ENCODE peak calls at places on chromosomes 5 and 9, in nine cellular contexts. One of them, this sample, is unnamed.

GRCh38 chr5:95530441-95530840 is 24.3 kb downstream of the SKIC3 start:
- DNase-seq in GM12891: no peak
- DNase-seq in heart left ventricle: no peak
- DNase-seq in transverse colon: no peak
- DNase-seq in A549: no peak
- DNase-seq in IMR-90: peak; percentile 95
- DNase-seq in body of pancreas: no peak
- DNase-seq in adrenal gland: peak; percentile 53
- DNase-seq in prostate gland: no peak
- DNase-seq in this sample: no peak

GRCh38 chr5:155954739-155955445 is 372.1 kb upstream of the SGCD start:
- DNase-seq in GM12891: no peak
- DNase-seq in heart left ventricle: no peak
- DNase-seq in transverse colon: no peak
- DNase-seq in A549: no peak
- DNase-seq in IMR-90: peak; percentile 77
- DNase-seq in body of pancreas: no peak
- DNase-seq in adrenal gland: no peak
- DNase-seq in prostate gland: no peak
- DNase-seq in this sample: no peak

GRCh38 chr9:125106285-125106893 is 36.9 kb downstream of the SCAI start:
- DNase-seq in GM12891: no peak
- DNase-seq in heart left ventricle: no peak
- DNase-seq in transverse colon: no peak
- DNase-seq in A549: no peak
- DNase-seq in IMR-90: peak; percentile 79
- DNase-seq in body of pancreas: no peak
- DNase-seq in adrenal gland: no peak
- DNase-seq in prostate gland: no peak
- DNase-seq in this sample: no peak

GRCh38 chr9:79719989-79720388 is 148.2 kb downstream of the TLE4 start:
- DNase-seq in GM12891: no peak
- DNase-seq in heart left ventricle: no peak
- DNase-seq in transverse colon: no peak
- DNase-seq in A549: no peak
- DNase-seq in IMR-90: no peak
- DNase-seq in body of pancreas: no peak
- DNase-seq in adrenal gland: no peak
- DNase-seq in prostate gland: no peak
- DNase-seq in this sample: no peak

GRCh38 chr9:82600536-82601271 is 462.2 kb downstream of the RASEF start:
- DNase-seq in GM12891: no peak
- DNase-seq in heart left ventricle: no peak
- DNase-seq in transverse colon: no peak
- DNase-seq in A549: no peak
- DNase-seq in IMR-90: no peak
- DNase-seq in body of pancreas: no peak
- DNase-seq in adrenal gland: no peak
- DNase-seq in prostate gland: no peak
- DNase-seq in this sample: no peak

GRCh38 chr5:111781200-111781599 is 24.2 kb upstream of the NREP start:
- DNase-seq in GM12891: no peak
- DNase-seq in heart left ventricle: peak; percentile 69
- DNase-seq in transverse colon: peak; percentile 13
- DNase-seq in A549: no peak
- DNase-seq in IMR-90: peak; percentile 67
- DNase-seq in body of pancreas: peak; percentile 27
- DNase-seq in adrenal gland: peak; percentile 40
- DNase-seq in prostate gland: no peak
- DNase-seq in this sample: no peak

GRCh38 chr9:138115506-138115905 is 237.9 kb downstream of the CACNA1B start:
- DNase-seq in GM12891: no peak
- DNase-seq in heart left ventricle: no peak
- DNase-seq in transverse colon: no peak
- DNase-seq in A549: no peak
- DNase-seq in IMR-90: no peak
- DNase-seq in body of pancreas: no peak
- DNase-seq in adrenal gland: no peak
- DNase-seq in prostate gland: no peak
- DNase-seq in this sample: no peak

GRCh38 chr5:25544652-25545249 is 900.0 kb upstream of the CDH10 start:
- DNase-seq in GM12891: no peak
- DNase-seq in heart left ventricle: no peak
- DNase-seq in transverse colon: no peak
- DNase-seq in A549: peak; percentile 4
- DNase-seq in IMR-90: no peak
- DNase-seq in body of pancreas: peak; percentile 26
- DNase-seq in adrenal gland: peak; percentile 29
- DNase-seq in prostate gland: no peak
- DNase-seq in this sample: peak; percentile 1

GRCh38 chr9:110444911-110445310 is 107.2 kb upstream of the TXNDC8 start:
- DNase-seq in GM12891: no peak
- DNase-seq in heart left ventricle: no peak
- DNase-seq in transverse colon: no peak
- DNase-seq in A549: no peak
- DNase-seq in IMR-90: peak; percentile 86
- DNase-seq in body of pancreas: no peak
- DNase-seq in adrenal gland: no peak
- DNase-seq in prostate gland: no peak
- DNase-seq in this sample: no peak

GRCh38 chr5:108561416-108562204 is 179.7 kb upstream of the FBXL17 start:
- DNase-seq in GM12891: no peak
- DNase-seq in heart left ventricle: no peak
- DNase-seq in transverse colon: no peak
- DNase-seq in A549: no peak
- DNase-seq in IMR-90: peak; percentile 30
- DNase-seq in body of pancreas: no peak
- DNase-seq in adrenal gland: no peak
- DNase-seq in prostate gland: no peak
- DNase-seq in this sample: no peak

GRCh38 chr9:73118297-73118696 is 33.4 kb upstream of the ANXA1 start:
- DNase-seq in GM12891: no peak
- DNase-seq in heart left ventricle: no peak
- DNase-seq in transverse colon: no peak
- DNase-seq in A549: no peak
- DNase-seq in IMR-90: no peak
- DNase-seq in body of pancreas: no peak
- DNase-seq in adrenal gland: no peak
- DNase-seq in prostate gland: no peak
- DNase-seq in this sample: no peak

GRCh38 chr9:127506814-127507750 is 55.8 kb downstream of the LRSAM1 start:
- DNase-seq in GM12891: no peak
- DNase-seq in heart left ventricle: no peak
- DNase-seq in transverse colon: no peak
- DNase-seq in A549: no peak
- DNase-seq in IMR-90: peak; percentile 74
- DNase-seq in body of pancreas: no peak
- DNase-seq in adrenal gland: peak; percentile 79
- DNase-seq in prostate gland: no peak
- DNase-seq in this sample: peak; percentile 18

GRCh38 chr5:77409870-77410621 is 82.1 kb downstream of the WDR41 start:
- DNase-seq in GM12891: no peak
- DNase-seq in heart left ventricle: no peak
- DNase-seq in transverse colon: no peak
- DNase-seq in A549: no peak
- DNase-seq in IMR-90: no peak
- DNase-seq in body of pancreas: no peak
- DNase-seq in adrenal gland: no peak
- DNase-seq in prostate gland: no peak
- DNase-seq in this sample: no peak

GRCh38 chr9:8437878-8438277 is 638.3 kb upstream of the DMAC1 start:
- DNase-seq in GM12891: no peak
- DNase-seq in heart left ventricle: no peak
- DNase-seq in transverse colon: no peak
- DNase-seq in A549: no peak
- DNase-seq in IMR-90: no peak
- DNase-seq in body of pancreas: no peak
- DNase-seq in adrenal gland: no peak
- DNase-seq in prostate gland: no peak
- DNase-seq in this sample: no peak

GRCh38 chr9:28135571-28135970 is 562.3 kb upstream of the C9orf72 start:
- DNase-seq in GM12891: no peak
- DNase-seq in heart left ventricle: no peak
- DNase-seq in transverse colon: no peak
- DNase-seq in A549: no peak
- DNase-seq in IMR-90: no peak
- DNase-seq in body of pancreas: no peak
- DNase-seq in adrenal gland: no peak
- DNase-seq in prostate gland: no peak
- DNase-seq in this sample: no peak

GRCh38 chr5:141515946-141516647 is 27.2 kb downstream of the PCDHGC5 start:
- DNase-seq in GM12891: no peak
- DNase-seq in heart left ventricle: no peak
- DNase-seq in transverse colon: no peak
- DNase-seq in A549: no peak
- DNase-seq in IMR-90: no peak
- DNase-seq in body of pancreas: no peak
- DNase-seq in adrenal gland: no peak
- DNase-seq in prostate gland: no peak
- DNase-seq in this sample: no peak

GRCh38 chr5:65482727-65483473 is 1.2 kb upstream of the ADAMTS6 start:
- DNase-seq in GM12891: no peak
- DNase-seq in heart left ventricle: no peak
- DNase-seq in transverse colon: no peak
- DNase-seq in A549: no peak
- DNase-seq in IMR-90: peak; percentile 69
- DNase-seq in body of pancreas: peak; percentile 21
- DNase-seq in adrenal gland: peak; percentile 21
- DNase-seq in prostate gland: no peak
- DNase-seq in this sample: peak; percentile 67

GRCh38 chr5:62909331-62909730 is 330.7 kb downstream of the LRRC70 start:
- DNase-seq in GM12891: no peak
- DNase-seq in heart left ventricle: no peak
- DNase-seq in transverse colon: no peak
- DNase-seq in A549: no peak
- DNase-seq in IMR-90: no peak
- DNase-seq in body of pancreas: no peak
- DNase-seq in adrenal gland: no peak
- DNase-seq in prostate gland: no peak
- DNase-seq in this sample: no peak

GRCh38 chr5:150676578-150676977 is 15.5 kb downstream of the MYOZ3 start:
- DNase-seq in GM12891: no peak
- DNase-seq in heart left ventricle: no peak
- DNase-seq in transverse colon: no peak
- DNase-seq in A549: no peak
- DNase-seq in IMR-90: no peak
- DNase-seq in body of pancreas: no peak
- DNase-seq in adrenal gland: no peak
- DNase-seq in prostate gland: no peak
- DNase-seq in this sample: no peak
- TF ChIP-seq POLR2A in GM12891: no peak
- TF ChIP-seq POLR2A in heart left ventricle: no peak
- TF ChIP-seq POLR2A in transverse colon: no peak
- TF ChIP-seq POLR2A in A549: no peak
- TF ChIP-seq POLR2A in IMR-90: no peak
- TF ChIP-seq POLR2A in body of pancreas: no peak
- TF ChIP-seq POLR2A in adrenal gland: no peak
- TF ChIP-seq POLR2A in prostate gland: no peak
- TF ChIP-seq POLR2A in this sample: no peak

DNA sequence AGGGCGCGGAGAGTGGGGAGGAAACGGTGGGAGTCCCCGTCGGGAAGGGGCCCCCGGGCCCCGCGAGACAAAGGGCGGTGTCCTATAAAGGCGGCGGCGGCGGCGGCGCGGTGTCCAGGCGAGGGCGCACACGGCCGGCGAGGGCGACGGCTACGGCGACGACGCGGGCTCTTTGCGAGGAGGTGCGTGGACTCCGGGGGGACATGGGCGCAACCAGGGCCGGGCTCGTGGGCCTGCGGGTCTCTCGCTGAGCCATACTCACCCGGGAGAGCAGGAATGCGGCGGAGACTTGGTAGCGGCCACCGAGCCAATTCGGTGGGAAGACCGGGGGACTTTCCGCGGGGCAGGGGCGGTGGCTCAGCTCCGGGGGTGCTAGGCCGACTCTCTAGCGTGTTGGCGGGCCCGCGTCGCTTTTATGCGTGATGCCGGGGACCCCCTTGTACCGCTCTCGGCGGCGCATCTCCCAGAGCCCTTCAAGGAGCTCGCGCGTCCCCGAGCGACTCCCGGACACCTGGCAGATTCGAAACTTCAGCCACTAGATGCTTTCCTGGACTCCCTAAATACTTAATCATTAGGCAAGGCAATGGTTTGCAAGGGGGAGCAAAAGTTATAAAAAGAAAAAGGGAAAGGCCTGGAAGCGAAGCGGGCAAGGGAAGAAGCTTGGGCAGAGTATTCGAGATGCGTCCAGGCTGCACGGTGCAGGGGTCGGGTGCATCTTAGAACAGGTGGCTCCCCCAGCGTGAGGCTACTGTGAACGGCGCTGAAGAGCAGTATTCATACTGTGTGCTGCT is 5.9 kb upstream of the TAL2 start:
- DNase-seq in GM12891: peak; percentile 44
- DNase-seq in heart left ventricle: peak; percentile 45
- DNase-seq in transverse colon: peak; percentile 45
- DNase-seq in A549: peak; percentile 49
- DNase-seq in IMR-90: no peak
- DNase-seq in body of pancreas: peak; percentile 48
- DNase-seq in adrenal gland: peak; percentile 23
- DNase-seq in prostate gland: peak; percentile 9
- DNase-seq in this sample: peak; percentile 34
- TF ChIP-seq POLR2A in GM12891: no peak
- TF ChIP-seq POLR2A in heart left ventricle: no peak
- TF ChIP-seq POLR2A in transverse colon: no peak
- TF ChIP-seq POLR2A in A549: no peak
- TF ChIP-seq POLR2A in IMR-90: no peak
- TF ChIP-seq POLR2A in body of pancreas: no peak
- TF ChIP-seq POLR2A in adrenal gland: no peak
- TF ChIP-seq POLR2A in prostate gland: no peak
- TF ChIP-seq POLR2A in this sample: no peak

DNA sequence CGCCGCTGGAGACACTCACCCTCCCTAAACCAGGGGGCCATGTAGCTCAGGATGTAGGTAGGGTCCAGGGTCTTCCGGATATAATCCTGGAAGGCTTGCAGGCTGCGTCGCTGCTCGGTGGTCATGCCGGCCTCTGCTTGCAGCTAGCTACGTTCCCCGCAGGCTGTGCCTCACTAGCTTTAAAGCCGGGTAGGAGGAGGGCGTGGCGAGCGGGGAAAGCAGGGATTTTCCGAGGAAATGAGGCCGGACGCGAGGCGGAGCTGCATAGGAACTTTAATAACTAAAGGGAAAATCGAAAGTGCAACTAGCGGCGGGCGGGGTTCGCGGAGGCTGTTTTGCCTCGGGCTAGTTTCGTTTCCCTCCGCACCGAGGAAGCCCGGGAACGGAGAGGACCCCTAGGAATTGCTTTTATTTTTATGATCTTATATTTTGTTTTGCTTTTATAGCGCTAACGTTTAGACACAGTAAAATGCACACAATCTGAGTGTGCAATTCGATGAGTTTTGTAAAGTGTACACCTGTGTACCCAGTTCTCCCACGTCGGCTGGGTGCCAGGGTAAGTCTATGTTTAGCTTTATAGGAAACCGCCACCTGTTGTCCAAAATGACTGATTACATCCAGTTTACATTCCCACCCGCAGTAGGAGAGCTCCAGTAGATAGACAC is at the start of gene RIGI:
- DNase-seq in GM12891: peak; percentile 10
- DNase-seq in heart left ventricle: peak; percentile 95
- DNase-seq in transverse colon: peak; percentile 94
- DNase-seq in A549: peak; percentile 64
- DNase-seq in IMR-90: peak; percentile 93
- DNase-seq in body of pancreas: peak; percentile 95
- DNase-seq in adrenal gland: peak; percentile 97
- DNase-seq in prostate gland: peak; percentile 90
- DNase-seq in this sample: peak; percentile 82
- TF ChIP-seq POLR2A in GM12891: no peak
- TF ChIP-seq POLR2A in heart left ventricle: no peak
- TF ChIP-seq POLR2A in transverse colon: no peak
- TF ChIP-seq POLR2A in A549: peak; percentile 19
- TF ChIP-seq POLR2A in IMR-90: peak; percentile 78
- TF ChIP-seq POLR2A in body of pancreas: peak; percentile 50
- TF ChIP-seq POLR2A in adrenal gland: peak; percentile 89
- TF ChIP-seq POLR2A in prostate gland: peak; percentile 56
- TF ChIP-seq POLR2A in this sample: no peak

GRCh38 chr5:123806644-123807043 is 294.7 kb downstream of the CSNK1G3 start:
- DNase-seq in GM12891: no peak
- DNase-seq in heart left ventricle: no peak
- DNase-seq in transverse colon: no peak
- DNase-seq in A549: no peak
- DNase-seq in IMR-90: no peak
- DNase-seq in body of pancreas: no peak
- DNase-seq in adrenal gland: no peak
- DNase-seq in prostate gland: no peak
- DNase-seq in this sample: no peak
- TF ChIP-seq POLR2A in GM12891: no peak
- TF ChIP-seq POLR2A in heart left ventricle: no peak
- TF ChIP-seq POLR2A in transverse colon: no peak
- TF ChIP-seq POLR2A in A549: no peak
- TF ChIP-seq POLR2A in IMR-90: no peak
- TF ChIP-seq POLR2A in body of pancreas: no peak
- TF ChIP-seq POLR2A in adrenal gland: no peak
- TF ChIP-seq POLR2A in prostate gland: no peak
- TF ChIP-seq POLR2A in this sample: no peak

This sample was measured in erythroblast.